ENCODE peak calls at places on chromosomes 2 and 18, in seven cellular contexts. S is choroid plexus epithelial cell; Q is mesenchymal stem cell; G is GM18507; B is stimulated activated effector memory CD8-positive, alpha-beta T cell treated with anti-CD3 and anti-CD28 coated beads, Interleukin-12 subunit alpha, Interleukin-12 subunit beta, amount 100 ng/mL, for 72 hours; I is lower leg skin; V is mammary epithelial cell. C is an unnamed sample.
A peak's percentile ranks its signal among the peaks of the same experiment; 100 is the strongest.

GRCh38 chr2:36670881-36671595 is 25.5 kb upstream of the VIT start:
- DNase-seq in B (no peak), I (no peak), Q (peak; percentile 46), S (peak; percentile 65), V (no peak), G (no peak), C (no peak)

GRCh38 chr2:130951018-130951417 is 114.3 kb downstream of the ARHGEF4 start:
- DNase-seq in Q (no peak), V (no peak), I (no peak), S (no peak), B (no peak), G (no peak), C (no peak)

GRCh38 chr2:96485350-96485749 is 19.8 kb downstream of the NEURL3 start:
- DNase-seq in I (no peak), S (peak; percentile 46), Q (no peak), V (no peak), B (no peak), G (no peak), C (no peak)

GRCh38 chr2:86552889-86553288 is 10.4 kb downstream of the CHMP3 start:
- DNase-seq in S (no peak), B (no peak), G (no peak), Q (no peak), V (no peak), I (no peak), C (no peak)

GRCh38 chr2:230160112-230160660 is 59.6 kb downstream of the SP110 start:
- DNase-seq in I (no peak), B (peak; percentile 43), V (peak; percentile 37), Q (peak; percentile 61), S (peak; percentile 68), G (peak; percentile 46), C (no peak)

GRCh38 chr18:24322594-24323136 is 75.0 kb downstream of the OSBPL1A start:
- DNase-seq in B (no peak), Q (no peak), I (no peak), V (no peak), S (peak; percentile 62), G (no peak), C (no peak)

GRCh38 chr2:191677091-191677645 is 768 bp upstream of the NABP1 start:
- DNase-seq in B (no peak), Q (peak; percentile 92), G (no peak), I (peak; percentile 41), S (peak; percentile 98), V (peak; percentile 48), C (no peak)

GRCh38 chr2:154386186-154386585 is 312.3 kb upstream of the KCNJ3 start:
- DNase-seq in I (no peak), G (no peak), B (no peak), S (no peak), Q (no peak), V (no peak), C (no peak)

C was measured in T1000.